ENCODE peak calls at places on chromosomes 5 and 9, in seven cellular contexts. I, Z, U, Q, T, D and L are unnamed samples.

GRCh38 chr5:7616897-7617296 is 221.0 kb downstream of the ADCY2 start:
- DNase-seq in I (no peak), Z (no peak), U (no peak), Q (no peak), T (no peak), D (no peak), L (no peak)

GRCh38 chr9:114621975-114622609 is 11.0 kb downstream of the TMEM268 start:
- DNase-seq in I (no peak), Z (no peak), U (no peak), Q (no peak), T (no peak), D (peak; percentile 84), L (no peak)

GRCh38 chr5:55816342-55816741 is 34.8 kb upstream of the IL31RA start:
- DNase-seq in I (no peak), Z (no peak), U (no peak), Q (no peak), T (no peak), D (peak; percentile 97), L (no peak)

GRCh38 chr5:109099081-109099480 is 310.7 kb downstream of the PJA2 start:
- DNase-seq in I (no peak), Z (no peak), U (no peak), Q (no peak), T (no peak), D (peak; percentile 54), L (no peak)

GRCh38 chr5:61051267-61051666 is 106.3 kb downstream of the NDUFAF2 start:
- DNase-seq in I (no peak), Z (no peak), U (no peak), Q (no peak), T (peak; percentile 5), D (peak; percentile 73), L (peak; percentile 64)

GRCh38 chr5:176687881-176688280 is 40.6 kb downstream of the TSPAN17 start:
- DNase-seq in I (no peak), Z (no peak), U (no peak), Q (no peak), T (no peak), D (no peak), L (no peak)

GRCh38 chr5:947626-948471 is 55.2 kb downstream of the TRIP13 start:
- DNase-seq in I (peak; percentile 10), Z (no peak), U (no peak), Q (no peak), T (no peak), D (no peak), L (no peak)

GRCh38 chr5:2007437-2007905 is 124.7 kb upstream of the IRX4 start:
- DNase-seq in I (peak; percentile 25), Z (no peak), U (no peak), Q (peak; percentile 8), T (no peak), D (no peak), L (no peak)

GRCh38 chr9:83199240-83199639 is 136.3 kb upstream of the RASEF start:
- DNase-seq in I (no peak), Z (peak; percentile 60), U (no peak), Q (peak; percentile 54), T (peak; percentile 44), D (peak; percentile 25), L (peak; percentile 37)

GRCh38 chr5:76999451-76999850 is 30.8 kb upstream of the AGGF1 start:
- DNase-seq in I (no peak), Z (no peak), U (no peak), Q (no peak), T (no peak), D (peak; percentile 76), L (no peak)

GRCh38 chr5:60377826-60378225 is 322.1 kb downstream of the DEPDC1B start:
- DNase-seq in I (no peak), Z (no peak), U (no peak), Q (no peak), T (no peak), D (no peak), L (no peak)

GRCh38 chr5:134077926-134078580 is 36.4 kb upstream of the TCF7 start:
- DNase-seq in I (no peak), Z (no peak), U (no peak), Q (no peak), T (no peak), D (no peak), L (no peak)
- H3K27ac ChIP-seq in I (no peak overlapping the region), Z (no peak overlapping the region), U (no peak overlapping the region), Q (no peak overlapping the region), T (no peak overlapping the region), D (no peak overlapping the region), L (no peak overlapping the region)

DNA sequence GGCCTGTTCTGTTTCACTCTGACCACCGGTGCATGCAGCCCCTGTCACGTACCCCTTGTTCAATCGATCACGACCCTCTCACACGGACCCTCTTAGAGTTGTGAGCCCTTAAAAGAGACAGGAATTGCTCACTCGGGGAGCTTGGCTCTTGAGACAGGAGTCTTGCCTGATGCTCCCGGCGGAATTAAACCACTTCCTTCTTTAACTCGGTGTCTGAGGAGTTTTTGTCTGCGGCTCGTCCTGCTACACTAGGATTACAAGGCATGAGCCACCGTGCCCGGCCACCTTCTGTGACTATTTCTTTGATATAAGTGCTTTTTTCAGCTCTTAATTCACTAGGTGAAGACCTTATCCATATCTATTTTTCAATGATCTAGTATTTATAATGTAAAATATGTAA is 167.5 kb downstream of the TTC39B start:
- DNase-seq in I (no peak), Z (no peak), U (no peak), Q (no peak), T (no peak), D (no peak), L (no peak)
- H3K27ac ChIP-seq in I (no peak overlapping the region), Z (no peak overlapping the region), U (no peak overlapping the region), Q (no peak overlapping the region), T (no peak overlapping the region), D (no peak overlapping the region), L (no peak overlapping the region)

DNA sequence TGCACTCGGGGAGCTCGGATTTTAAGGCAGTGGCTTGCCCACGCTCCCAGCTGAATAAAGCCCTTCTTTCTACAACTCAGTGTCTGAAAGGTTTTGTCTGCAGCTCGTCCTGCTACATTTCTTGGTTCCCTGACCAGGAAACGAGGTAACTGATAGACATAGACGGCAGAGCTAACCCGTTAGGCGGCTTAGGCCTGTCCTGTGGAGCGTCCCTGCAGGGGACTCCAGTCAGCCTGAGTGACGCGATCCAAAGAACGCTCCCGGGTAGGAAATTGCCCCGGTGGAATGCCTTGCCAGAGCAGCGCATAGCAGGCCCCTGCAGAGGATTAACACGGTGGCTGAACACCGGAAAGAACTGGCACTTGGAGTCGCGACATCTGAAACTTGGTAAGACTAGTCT is 1.8 kb upstream of the SELENOP start:
- DNase-seq in I (peak; percentile 16), Z (peak; percentile 65), U (peak; percentile 68), Q (no peak), T (peak; percentile 59), D (no peak), L (no peak)
- H3K27ac ChIP-seq in I (peak overlapping the region; percentile 93), Z (peak overlapping the region; percentile 86), U (peak overlapping the region; percentile 97), Q (no peak overlapping the region), T (peak overlapping the region; percentile 96), D (no peak overlapping the region), L (no peak overlapping the region)

DNA sequence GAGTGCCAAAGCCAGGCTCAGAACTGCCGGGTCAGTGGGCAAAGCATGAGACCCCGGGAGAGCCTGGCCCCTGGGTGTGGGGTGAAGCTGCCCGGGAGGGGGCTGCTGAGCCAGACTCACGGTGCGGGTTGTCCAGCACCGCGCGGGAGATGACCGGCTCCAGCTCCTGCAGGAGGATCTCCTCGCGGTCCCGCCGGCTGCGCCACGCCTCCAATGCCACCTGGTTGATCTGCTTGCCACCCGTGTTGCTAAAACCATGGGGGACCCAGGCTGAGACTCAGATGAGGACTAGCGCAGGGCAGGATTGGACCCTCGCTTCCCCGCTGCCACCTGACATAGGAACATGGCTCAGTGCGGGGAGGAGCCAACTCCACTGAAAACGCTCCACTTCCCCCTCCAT is 2.6 kb downstream of the TOR2A start:
- DNase-seq in I (no peak), Z (no peak), U (no peak), Q (no peak), T (no peak), D (no peak), L (no peak)
- H3K27ac ChIP-seq in I (no peak overlapping the region), Z (no peak overlapping the region), U (no peak overlapping the region), Q (no peak overlapping the region), T (no peak overlapping the region), D (no peak overlapping the region), L (no peak overlapping the region)

GRCh38 chr5:151259931-151260330 is 6.9 kb downstream of the GM2A start:
- DNase-seq in I (no peak), Z (no peak), U (no peak), Q (no peak), T (no peak), D (no peak), L (no peak)

GRCh38 chr5:151254533-151254932 is 1.5 kb downstream of the GM2A start:
- DNase-seq in I (no peak), Z (no peak), U (no peak), Q (no peak), T (no peak), D (no peak), L (no peak)

GRCh38 chr5:151255621-151256286 is 2.8 kb downstream of the GM2A start:
- DNase-seq in I (no peak), Z (no peak), U (no peak), Q (no peak), T (no peak), D (no peak), L (no peak)

GRCh38 chr5:151258771-151259170 is 5.8 kb downstream of the GM2A start:
- DNase-seq in I (no peak), Z (no peak), U (no peak), Q (no peak), T (no peak), D (no peak), L (no peak)

DNA sequence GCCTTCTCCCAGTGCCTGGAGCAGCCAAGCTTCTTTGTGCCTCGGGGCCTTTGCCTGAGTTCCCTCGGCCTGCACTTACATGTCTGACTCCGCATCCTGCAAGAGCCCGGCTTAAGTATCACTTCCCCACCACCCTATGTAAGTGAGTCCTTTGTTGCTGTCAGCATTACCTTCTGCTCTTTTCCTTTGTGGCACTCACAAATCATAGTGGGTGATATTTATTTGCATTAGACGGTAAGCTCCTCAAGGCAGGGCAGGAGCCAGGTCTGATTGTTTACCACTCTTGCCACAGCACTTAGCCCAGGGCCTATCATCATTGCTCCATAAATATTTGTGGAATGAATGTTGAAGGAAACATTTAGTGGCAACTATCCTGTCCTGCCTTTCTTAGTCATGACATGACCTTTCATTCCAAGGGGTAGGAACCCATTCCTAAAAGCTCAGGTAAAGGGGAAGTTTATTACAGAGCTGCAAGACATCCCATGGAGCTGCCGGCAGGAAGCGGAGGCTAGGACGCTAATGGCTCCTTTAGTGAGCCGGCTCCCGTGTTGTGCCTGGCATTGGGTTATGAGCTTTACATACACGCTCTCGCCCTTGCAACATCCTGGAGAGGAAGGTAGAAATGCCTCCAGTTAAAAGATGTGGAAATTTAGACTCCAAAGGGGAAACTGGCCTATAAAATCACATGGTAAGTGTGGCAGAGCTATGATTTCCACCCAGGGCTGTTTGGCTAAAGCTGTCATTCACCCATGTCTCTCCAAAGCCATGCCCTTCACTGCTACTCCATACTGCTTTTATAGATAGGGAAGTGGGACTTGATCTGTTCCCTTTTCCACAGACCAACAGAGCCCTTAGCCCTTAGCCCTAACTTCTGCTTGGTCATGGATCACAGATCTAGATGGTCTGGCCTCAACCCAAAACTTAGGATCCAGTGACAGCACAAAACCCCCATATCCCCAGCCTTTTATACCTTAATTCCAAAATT is 5.0 kb downstream of the GM2A start:
- DNase-seq in I (no peak), Z (no peak), U (no peak), Q (no peak), T (no peak), D (peak; percentile 19), L (no peak)
- H3K27ac ChIP-seq in I (no peak overlapping the region), Z (no peak overlapping the region), U (no peak overlapping the region), Q (no peak overlapping the region), T (no peak overlapping the region), D (no peak overlapping the region), L (no peak overlapping the region)

GRCh38 chr9:37995348-37995737 is 73.7 kb downstream of the SHB start:
- DNase-seq in I (no peak), Z (no peak), U (no peak), Q (no peak), T (no peak), D (no peak), L (no peak)
- H3K27ac ChIP-seq in I (peak overlapping the region; percentile 49), Z (peak overlapping the region; percentile 13), U (no peak overlapping the region), Q (peak overlapping the region; percentile 35), T (no peak overlapping the region), D (peak overlapping the region; percentile 80), L (no peak overlapping the region)